ENCODE peak calls at places on chromosomes 7 and 10, in ten cellular contexts. M is bronchial epithelial cell, Q is HEK293T, B is iris pigment epithelial cell, T is NCI-H2081 treated with DMSO at 0.1 percent for 48 hours, O is memory B cell, J is AG08396, I is mesothelial cell of epicardium, K is esophagus muscularis mucosa, E is caudate nucleus. V is an unnamed sample.

GRCh38 chr7:70710011-70710480 is 421.9 kb upstream of the GALNT17 start:
- DNase-seq in M (peak), Q (no peak), B (peak), T (no peak), O (no peak), J (peak), I (no peak), K (no peak), E (peak), V (no peak)

GRCh38 chr10:121667948-121668335 is 69.7 kb upstream of the FGFR2 start:
- DNase-seq in M (peak), Q (no peak), B (no peak), T (no peak), O (no peak), J (no peak), I (no peak), K (no peak), E (no peak), V (no peak)

GRCh38 chr10:69662173-69662685 is 32.2 kb downstream of the FAM241B start:
- DNase-seq in M (no peak), Q (no peak), B (no peak), T (no peak), O (no peak), J (no peak), I (no peak), K (no peak), E (no peak), V (no peak)

GRCh38 chr10:82463614-82464013 is 588.6 kb downstream of the NRG3 start:
- DNase-seq in M (no peak), Q (no peak), B (no peak), T (no peak), O (no peak), J (no peak), I (no peak), K (no peak), E (no peak), V (no peak)

GRCh38 chr7:77180990-77181595 is 18.5 kb downstream of the FGL2 start:
- DNase-seq in M (no peak), Q (no peak), B (no peak), T (no peak), O (no peak), J (no peak), I (no peak), K (no peak), E (no peak), V (no peak)

GRCh38 chr10:61859786-61860185 is 41.7 kb upstream of the ARID5B start:
- DNase-seq in M (peak), Q (no peak), B (no peak), T (no peak), O (no peak), J (no peak), I (no peak), K (no peak), E (no peak), V (no peak)

GRCh38 chr7:137850586-137850985 is 3.8 kb upstream of the DGKI start:
- DNase-seq in M (no peak), Q (no peak), B (peak), T (no peak), O (no peak), J (no peak), I (no peak), K (no peak), E (no peak), V (no peak)

GRCh38 chr7:150307129-150307528 is 16.0 kb upstream of the LRRC61 start:
- DNase-seq in M (no peak), Q (no peak), B (no peak), T (no peak), O (no peak), J (no peak), I (no peak), K (no peak), E (no peak), V (no peak)

GRCh38 chr10:131547129-131547799 is 235.7 kb upstream of the TCERG1L start:
- DNase-seq in M (no peak), Q (no peak), B (no peak), T (no peak), O (no peak), J (no peak), I (no peak), K (no peak), E (no peak), V (no peak)

GRCh38 chr7:82172896-82173295 is 270.7 kb downstream of the CACNA2D1 start:
- DNase-seq in M (no peak), Q (no peak), B (no peak), T (no peak), O (no peak), J (no peak), I (no peak), K (no peak), E (no peak), V (no peak)

GRCh38 chr10:52226448-52226847 is 87.6 kb upstream of the DKK1 start:
- DNase-seq in M (peak), Q (no peak), B (peak), T (no peak), O (no peak), J (peak), I (no peak), K (no peak), E (no peak), V (no peak)

V was measured in activated effector memory CD4-positive, alpha-beta T cell treated with Interleukin-2 at 50 U/mL for 16 hours.